ENCODE peak calls at places on chromosomes 4 and X, in nine cellular contexts. H, E, C, D, U, V, T, R and B are unnamed samples.

GRCh38 chr4:4541040-4541631 is 712 bp downstream of the STX18 start:
- DNase-seq in H (no peak), E (peak), C (no peak), D (no peak), U (no peak), V (no peak), T (peak), R (no peak), B (peak)

GRCh38 chr4:186727977-186728519 is 4.4 kb upstream of the FAT1 start:
- DNase-seq in H (no peak), E (peak), C (no peak), D (no peak), U (no peak), V (peak), T (no peak), R (no peak), B (no peak)

GRCh38 chrX:123959281-123960063 is 2.0 kb upstream of the STAG2 start:
- DNase-seq in H (peak), E (peak), C (peak), D (peak), U (peak), V (peak), T (peak), R (peak), B (peak)

GRCh38 chr4:38894340-38894982 is 26.9 kb downstream of the FAM114A1 start:
- DNase-seq in H (no peak), E (no peak), C (no peak), D (no peak), U (no peak), V (no peak), T (no peak), R (no peak), B (no peak)

GRCh38 chrX:15349046-15349445 is 13.7 kb upstream of the PIGA start:
- DNase-seq in H (no peak), E (peak), C (peak), D (no peak), U (no peak), V (peak), T (peak), R (no peak), B (peak)

GRCh38 chr4:90081432-90082195 is 45.6 kb upstream of the CCSER1 start:
- DNase-seq in H (no peak), E (no peak), C (no peak), D (no peak), U (no peak), V (peak), T (peak), R (no peak), B (no peak)

GRCh38 chr4:52100062-52100461 is 49.0 kb downstream of the SPATA18 start:
- DNase-seq in H (no peak), E (no peak), C (no peak), D (no peak), U (no peak), V (no peak), T (no peak), R (no peak), B (no peak)

GRCh38 chr4:145098675-145099037 is 545 bp downstream of the ABCE1 start:
- DNase-seq in H (no peak), E (no peak), C (peak), D (no peak), U (no peak), V (no peak), T (peak), R (no peak), B (no peak)

GRCh38 chr4:181661090-181661489 is 582.1 kb upstream of the TENM3 start:
- DNase-seq in H (no peak), E (no peak), C (no peak), D (no peak), U (no peak), V (no peak), T (no peak), R (no peak), B (no peak)

GRCh38 chrX:152930516-152930915 is 32.6 kb downstream of the ZNF185 start:
- DNase-seq in H (no peak), E (no peak), C (no peak), D (no peak), U (peak), V (no peak), T (no peak), R (no peak), B (no peak)

GRCh38 chr4:66927937-66928336 is 617.4 kb downstream of the CENPC start:
- DNase-seq in H (no peak), E (no peak), C (no peak), D (no peak), U (no peak), V (no peak), T (no peak), R (no peak), B (peak)

GRCh38 chr4:31189938-31190337 is 469.8 kb downstream of the PCDH7 start:
- DNase-seq in H (no peak), E (no peak), C (no peak), D (no peak), U (no peak), V (no peak), T (no peak), R (no peak), B (no peak)

GRCh38 chr4:76704133-76704881 is 193.6 kb downstream of the SOWAHB start:
- DNase-seq in H (no peak), E (peak), C (peak), D (no peak), U (no peak), V (peak), T (no peak), R (no peak), B (no peak)

DNA sequence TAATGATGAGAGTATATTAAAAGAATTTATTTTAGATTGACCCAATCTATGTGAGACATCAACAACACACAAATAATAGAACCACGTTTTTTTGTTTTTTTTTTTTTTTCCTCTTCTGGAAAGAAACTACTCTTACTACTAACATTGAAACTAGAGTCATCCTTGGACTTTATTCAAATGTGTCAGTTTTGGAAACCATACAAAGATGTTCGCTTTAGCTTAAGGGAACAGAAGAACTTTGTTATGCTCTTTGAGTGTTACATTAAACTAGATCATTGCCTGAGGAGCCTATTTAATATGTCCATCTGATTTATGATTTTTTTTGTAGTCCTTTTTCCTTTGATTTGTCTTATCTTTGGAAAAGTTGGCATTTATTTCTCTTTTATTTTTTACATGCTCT is 166.7 kb downstream of the RPA4 start:
- DNase-seq in H (no peak), E (no peak), C (no peak), D (no peak), U (no peak), V (no peak), T (no peak), R (no peak), B (no peak)
- H3K4me3 ChIP-seq in H (no peak), E (no peak), C (no peak), D (no peak), U (no peak), V (no peak), T (no peak), R (no peak), B (no peak)

DNA sequence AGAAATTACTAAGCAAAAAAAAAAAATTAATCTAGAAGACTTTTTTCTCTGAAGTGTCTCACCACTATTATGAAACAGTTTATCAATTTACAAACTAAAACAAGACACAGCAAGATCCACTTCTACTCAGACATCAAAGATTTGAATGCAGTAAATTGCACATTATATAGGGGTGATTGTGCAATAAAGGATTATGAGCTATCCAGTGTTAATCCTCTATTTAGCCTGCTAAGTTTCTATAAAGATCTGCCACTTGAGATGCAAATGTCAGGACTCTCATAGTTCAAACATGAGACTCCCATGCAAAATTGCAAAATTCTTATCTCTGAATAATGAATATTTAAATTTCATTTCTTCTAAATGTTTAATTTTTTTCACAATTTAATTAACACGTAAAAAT is 2.2 kb downstream of the TECRL start:
- DNase-seq in H (no peak), E (no peak), C (no peak), D (no peak), U (no peak), V (no peak), T (no peak), R (no peak), B (no peak)
- H3K27ac ChIP-seq in H (peak), E (no peak), C (no peak), D (no peak), U (no peak), V (no peak), T (no peak), R (peak), B (no peak)

GRCh38 chr4:137129471-137130244 is 402.6 kb downstream of the PCDH18 start:
- DNase-seq in H (no peak), E (no peak), C (no peak), D (no peak), U (no peak), V (no peak), T (no peak), R (no peak), B (no peak)

GRCh38 chr4:137124278-137124932 is 407.9 kb downstream of the PCDH18 start:
- DNase-seq in H (no peak), E (peak), C (no peak), D (no peak), U (no peak), V (peak), T (no peak), R (no peak), B (peak)

GRCh38 chr4:137122876-137123275 is 409.4 kb downstream of the PCDH18 start:
- DNase-seq in H (no peak), E (no peak), C (no peak), D (no peak), U (no peak), V (no peak), T (no peak), R (no peak), B (no peak)

GRCh38 chr4:137125011-137125410 is 407.3 kb downstream of the PCDH18 start:
- DNase-seq in H (no peak), E (peak), C (no peak), D (no peak), U (no peak), V (no peak), T (no peak), R (peak), B (no peak)
- H3K4me3 ChIP-seq in H (peak), E (peak), C (no peak), D (no peak), U (peak), V (no peak), T (no peak), R (peak), B (no peak)

GRCh38 chr4:98744372-98745150 is 86.2 kb upstream of the TSPAN5 start:
- DNase-seq in H (no peak), E (no peak), C (no peak), D (no peak), U (no peak), V (no peak), T (no peak), R (no peak), B (no peak)
- H3K27ac ChIP-seq in H (no peak), E (no peak), C (no peak), D (no peak), U (no peak), V (no peak), T (no peak), R (no peak), B (no peak)

DNA sequence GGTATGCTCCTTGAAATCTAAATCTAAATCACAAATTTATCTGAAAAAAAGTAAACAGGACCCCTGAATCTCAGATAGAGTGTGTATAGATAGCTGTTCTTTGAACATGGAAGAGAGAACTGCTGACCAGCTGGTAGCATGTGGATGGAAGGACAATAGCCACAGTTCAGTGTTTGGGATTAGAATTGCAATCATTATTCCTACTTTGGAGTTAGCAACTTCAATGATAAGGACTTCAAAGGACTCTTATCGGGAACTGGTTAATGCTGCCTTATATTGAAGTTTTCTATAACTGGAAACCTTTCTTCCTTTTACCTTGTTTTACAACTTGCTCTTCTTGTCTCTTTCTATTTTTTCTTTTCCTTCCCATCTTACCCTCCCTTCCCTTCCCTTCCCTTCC is 5.0 kb downstream of the AFM start:
- DNase-seq in H (no peak), E (no peak), C (no peak), D (no peak), U (no peak), V (no peak), T (no peak), R (no peak), B (no peak)
- H3K4me3 ChIP-seq in H (no peak), E (no peak), C (no peak), D (no peak), U (no peak), V (no peak), T (no peak), R (no peak), B (no peak)

GRCh38 chr4:110211770-110212061 is 13.3 kb upstream of the ELOVL6 start:
- DNase-seq in H (no peak), E (no peak), C (no peak), D (no peak), U (no peak), V (peak), T (no peak), R (no peak), B (no peak)
- H3K27ac ChIP-seq in H (no peak), E (no peak), C (no peak), D (no peak), U (no peak), V (no peak), T (no peak), R (no peak), B (no peak)

DNA sequence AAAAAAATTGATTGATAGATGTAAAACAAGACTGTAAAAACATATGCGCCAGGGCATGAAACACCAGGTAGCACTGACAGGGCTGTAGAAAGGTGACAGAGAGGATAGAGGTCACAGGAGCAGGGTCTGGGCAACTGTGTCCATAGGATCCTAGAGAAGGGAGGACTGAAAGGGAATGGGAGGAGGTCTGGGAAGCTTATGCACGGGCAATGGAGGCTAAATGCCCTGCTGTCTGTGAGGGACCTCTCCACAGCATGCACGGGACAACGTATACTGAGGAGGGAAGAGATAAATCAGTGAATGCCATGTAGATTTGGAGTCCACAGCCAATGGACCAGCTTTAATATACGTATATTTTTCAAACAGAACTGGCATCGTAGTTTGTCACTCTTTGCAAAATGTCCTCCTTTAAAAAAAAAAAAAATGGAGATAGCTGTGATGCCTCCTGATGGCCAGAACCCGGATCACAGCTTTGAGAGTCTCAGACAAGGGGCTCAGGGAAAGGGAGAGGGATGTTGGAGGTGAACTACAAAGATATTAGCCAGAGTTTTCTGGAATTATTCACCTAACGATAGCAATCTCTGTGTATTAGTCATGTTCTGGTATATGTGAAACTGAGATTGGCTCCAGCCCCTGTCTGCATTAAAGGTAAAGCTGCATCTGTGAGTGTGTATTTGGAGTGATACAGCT is 16.0 kb downstream of the RAB40A start:
- DNase-seq in H (no peak), E (no peak), C (no peak), D (no peak), U (no peak), V (peak), T (no peak), R (no peak), B (no peak)
- H3K4me3 ChIP-seq in H (no peak), E (no peak), C (no peak), D (no peak), U (no peak), V (no peak), T (no peak), R (no peak), B (no peak)

DNA sequence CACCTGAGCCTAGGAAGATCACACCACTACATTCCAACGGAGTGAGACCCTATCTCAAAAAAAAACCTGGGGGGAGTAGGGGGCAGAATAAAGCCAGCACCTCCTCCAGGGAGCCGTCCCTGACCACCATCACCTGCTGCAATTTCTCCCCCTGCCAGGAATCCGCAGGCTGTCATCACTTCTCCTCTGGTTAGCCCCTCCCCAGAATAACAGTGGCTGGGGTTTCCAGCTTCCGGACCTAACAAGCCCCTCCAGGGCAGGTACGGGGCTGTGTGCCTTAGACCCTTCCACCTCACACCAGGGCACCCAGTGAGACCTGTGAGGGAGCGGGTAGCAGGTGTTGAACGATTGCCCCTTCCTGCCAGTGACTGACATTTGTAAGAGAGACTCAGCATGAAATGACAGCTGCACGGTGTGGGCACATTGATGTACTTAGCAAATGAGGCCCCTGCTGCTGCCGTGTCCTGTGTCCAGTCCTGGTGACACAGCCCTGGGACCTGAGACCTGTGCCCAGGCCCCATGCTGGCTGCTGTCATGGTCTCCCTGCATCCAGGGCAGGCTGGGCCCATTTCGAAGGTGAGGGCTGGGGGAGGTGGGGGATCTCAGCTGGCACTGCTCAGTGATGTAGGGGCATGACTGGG is 6.7 kb upstream of the WFS1 start:
- DNase-seq in H (no peak), E (no peak), C (no peak), D (peak), U (peak), V (no peak), T (no peak), R (peak), B (no peak)
- H3K27ac ChIP-seq in H (no peak), E (no peak), C (no peak), D (no peak), U (no peak), V (no peak), T (no peak), R (no peak), B (no peak)